ENCODE peak calls at places on chromosomes 13 and 19, in four cellular contexts. One of them, this sample, is unnamed.

GRCh38 chr19:42069619-42070293 is at the start of gene GRIK5:
- DNase-seq in K562: no peak
- DNase-seq in SK-N-SH: peak; percentile 77
- DNase-seq in GM12878: no peak
- DNase-seq in this sample: peak; percentile 67

GRCh38 chr13:101985321-101985720 is 416.5 kb downstream of the FGF14 start:
- DNase-seq in K562: no peak
- DNase-seq in SK-N-SH: no peak
- DNase-seq in GM12878: no peak
- DNase-seq in this sample: no peak

GRCh38 chr19:41350735-41351338 is 2.9 kb downstream of the TGFB1 start:
- DNase-seq in K562: peak; percentile 85
- DNase-seq in SK-N-SH: peak; percentile 16
- DNase-seq in GM12878: no peak
- DNase-seq in this sample: no peak

GRCh38 chr13:71718931-71719330 is 148.1 kb downstream of the DACH1 start:
- DNase-seq in K562: no peak
- DNase-seq in SK-N-SH: no peak
- DNase-seq in GM12878: no peak
- DNase-seq in this sample: no peak

GRCh38 chr13:51620165-51620983 is 36.1 kb downstream of the WDFY2 start:
- DNase-seq in K562: no peak
- DNase-seq in SK-N-SH: no peak
- DNase-seq in GM12878: no peak
- DNase-seq in this sample: no peak

GRCh38 chr19:38383184-38383583 is 4.7 kb downstream of the GGN start:
- DNase-seq in K562: no peak
- DNase-seq in SK-N-SH: no peak
- DNase-seq in GM12878: no peak
- DNase-seq in this sample: no peak

GRCh38 chr13:51444922-51445321 is 7.9 kb downstream of the INTS6 start:
- DNase-seq in K562: peak; percentile 4
- DNase-seq in SK-N-SH: peak; percentile 29
- DNase-seq in GM12878: no peak
- DNase-seq in this sample: no peak

GRCh38 chr13:83691966-83692365 is 190.3 kb downstream of the SLITRK1 start:
- DNase-seq in K562: no peak
- DNase-seq in SK-N-SH: no peak
- DNase-seq in GM12878: no peak
- DNase-seq in this sample: no peak

GRCh38 chr19:38647966-38648788 is 728 bp downstream of the ACTN4 start:
- DNase-seq in K562: no peak
- DNase-seq in SK-N-SH: peak; percentile 49
- DNase-seq in GM12878: no peak
- DNase-seq in this sample: no peak

GRCh38 chr19:45395524-45396388 is 9.1 kb downstream of the PPP1R13L start:
- DNase-seq in K562: no peak
- DNase-seq in SK-N-SH: no peak
- DNase-seq in GM12878: no peak
- DNase-seq in this sample: no peak

GRCh38 chr13:45068036-45069001 is 52.0 kb upstream of the GTF2F2 start:
- DNase-seq in K562: no peak
- DNase-seq in SK-N-SH: no peak
- DNase-seq in GM12878: no peak
- DNase-seq in this sample: no peak
- TF ChIP-seq NRF1 in K562: no peak
- TF ChIP-seq NRF1 in SK-N-SH: no peak
- TF ChIP-seq NRF1 in GM12878: no peak
- TF ChIP-seq NRF1 in this sample: no peak

DNA sequence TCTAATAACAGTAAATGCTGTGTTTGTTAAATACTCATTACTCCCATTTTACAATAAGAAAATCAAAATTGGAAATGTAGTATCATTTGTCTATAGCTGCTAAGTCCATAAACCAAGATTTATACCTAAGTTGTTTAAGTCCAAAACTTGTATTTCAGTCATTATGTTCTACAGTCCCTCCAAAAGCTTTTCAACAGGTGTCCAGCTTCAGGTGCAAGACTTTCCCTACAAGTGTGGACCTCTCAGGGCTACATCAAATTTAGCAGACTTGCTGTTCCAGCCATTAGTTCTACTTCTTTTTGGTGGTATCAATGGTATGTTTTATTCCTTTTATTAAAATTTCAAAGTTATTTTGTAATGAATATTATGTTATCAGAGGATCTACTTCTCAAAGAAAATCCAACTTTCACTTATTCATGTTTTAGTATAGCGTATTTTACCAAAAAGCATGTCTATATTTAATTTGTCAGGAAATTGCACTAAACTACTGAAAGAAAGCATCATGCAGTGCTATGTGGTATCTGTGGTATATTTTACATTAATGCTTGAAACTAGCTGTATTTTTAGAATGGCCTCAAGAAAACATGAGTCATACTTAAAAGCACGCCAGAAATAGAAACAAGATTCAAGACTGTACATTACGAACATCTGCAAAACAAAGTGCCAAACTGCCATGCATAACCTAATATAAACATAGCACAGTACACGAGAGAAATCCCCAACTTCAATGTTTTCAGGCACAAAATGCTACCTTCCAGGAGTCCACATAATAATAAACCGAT is 44.5 kb downstream of the VWA8 start:
- DNase-seq in K562: peak; percentile 18
- DNase-seq in SK-N-SH: no peak
- DNase-seq in GM12878: peak; percentile 89
- DNase-seq in this sample: no peak
- TF ChIP-seq JUND in K562: peak; percentile 89
- TF ChIP-seq JUND in SK-N-SH: peak; percentile 89
- TF ChIP-seq JUND in GM12878: peak; percentile 90
- TF ChIP-seq JUND in this sample: no peak

DNA sequence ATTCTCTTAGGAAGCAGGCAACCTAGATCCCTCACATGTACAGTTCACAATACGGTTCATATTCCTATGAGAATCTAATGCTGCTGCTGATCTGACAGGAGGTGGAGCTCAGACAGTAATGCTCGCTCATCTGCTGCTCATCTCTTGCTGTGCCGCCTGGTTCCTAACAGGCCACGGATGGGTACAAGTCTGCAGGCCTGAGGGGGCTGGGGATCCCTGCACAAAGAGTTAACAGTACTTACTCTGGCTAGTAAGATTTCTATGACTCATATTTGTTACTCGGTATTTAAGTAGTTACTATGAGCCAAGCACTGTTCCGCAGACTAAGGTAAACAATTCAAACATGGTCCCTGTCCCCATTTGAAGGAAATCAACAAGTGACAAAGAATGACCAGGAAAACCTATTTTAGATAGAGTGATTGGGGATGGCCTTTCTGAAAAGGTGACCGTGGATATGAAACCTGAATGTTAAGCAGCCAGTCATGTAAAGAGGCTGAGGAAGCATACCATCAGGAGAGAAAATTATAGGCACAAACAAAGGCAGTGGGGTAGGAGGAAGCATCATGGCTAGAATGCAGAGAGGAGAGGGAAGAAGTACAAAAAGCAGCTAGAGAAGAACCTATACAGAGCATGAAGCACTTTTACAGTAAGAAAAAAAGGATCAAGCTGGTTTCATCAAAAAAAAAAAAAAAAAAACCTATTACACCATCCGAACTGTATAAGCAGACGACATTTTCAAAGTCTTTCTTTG is 20.6 kb upstream of the WBP4 start:
- DNase-seq in K562: no peak
- DNase-seq in SK-N-SH: no peak
- DNase-seq in GM12878: no peak
- DNase-seq in this sample: no peak
- H3K79me2 ChIP-seq in K562: peaks cover 32% of the 10 kb centered on the region
- H3K79me2 ChIP-seq in SK-N-SH: peaks cover 38% of the 10 kb centered on the region
- H3K79me2 ChIP-seq in GM12878: no peaks in the 10 kb centered on the region
- H3K79me2 ChIP-seq in this sample: no peaks in the 10 kb centered on the region

GRCh38 chr13:60623131-60623530 is 226.1 kb downstream of the TDRD3 start:
- DNase-seq in K562: no peak
- DNase-seq in SK-N-SH: no peak
- DNase-seq in GM12878: no peak
- DNase-seq in this sample: no peak

GRCh38 chr13:60629158-60629557 is 232.1 kb downstream of the TDRD3 start:
- DNase-seq in K562: no peak
- DNase-seq in SK-N-SH: no peak
- DNase-seq in GM12878: no peak
- DNase-seq in this sample: peak; percentile 15

GRCh38 chr13:60627071-60627686 is 230.2 kb downstream of the TDRD3 start:
- DNase-seq in K562: peak; percentile 32
- DNase-seq in SK-N-SH: peak; percentile 51
- DNase-seq in GM12878: no peak
- DNase-seq in this sample: peak; percentile 34
- TF ChIP-seq NRF1 in K562: no peak
- TF ChIP-seq NRF1 in SK-N-SH: no peak
- TF ChIP-seq NRF1 in GM12878: no peak
- TF ChIP-seq NRF1 in this sample: no peak

GRCh38 chr13:99063952-99064351 is 86.1 kb upstream of the DOCK9 start:
- DNase-seq in K562: no peak
- DNase-seq in SK-N-SH: no peak
- DNase-seq in GM12878: no peak
- DNase-seq in this sample: no peak

GRCh38 chr13:99063178-99063577 is 85.3 kb upstream of the DOCK9 start:
- DNase-seq in K562: no peak
- DNase-seq in SK-N-SH: no peak
- DNase-seq in GM12878: no peak
- DNase-seq in this sample: no peak

GRCh38 chr13:99061411-99061810 is 83.5 kb upstream of the DOCK9 start:
- DNase-seq in K562: no peak
- DNase-seq in SK-N-SH: no peak
- DNase-seq in GM12878: no peak
- DNase-seq in this sample: no peak

GRCh38 chr13:99064624-99065249 is 86.9 kb upstream of the DOCK9 start:
- DNase-seq in K562: no peak
- DNase-seq in SK-N-SH: no peak
- DNase-seq in GM12878: no peak
- DNase-seq in this sample: no peak

GRCh38 chr13:99062593-99062992 is 84.7 kb upstream of the DOCK9 start:
- DNase-seq in K562: no peak
- DNase-seq in SK-N-SH: no peak
- DNase-seq in GM12878: no peak
- DNase-seq in this sample: no peak
- TF ChIP-seq JUND in K562: no peak
- TF ChIP-seq JUND in SK-N-SH: no peak
- TF ChIP-seq JUND in GM12878: no peak
- TF ChIP-seq JUND in this sample: no peak

GRCh38 chr13:111242585-111242984 is 77.9 kb upstream of the TEX29 start:
- DNase-seq in K562: no peak
- DNase-seq in SK-N-SH: no peak
- DNase-seq in GM12878: no peak
- DNase-seq in this sample: no peak
- H3K79me2 ChIP-seq in K562: no peaks in the 10 kb centered on the region
- H3K79me2 ChIP-seq in SK-N-SH: peaks cover 13% of the 10 kb centered on the region
- H3K79me2 ChIP-seq in GM12878: no peaks in the 10 kb centered on the region
- H3K79me2 ChIP-seq in this sample: peaks cover 8% of the 10 kb centered on the region

DNA sequence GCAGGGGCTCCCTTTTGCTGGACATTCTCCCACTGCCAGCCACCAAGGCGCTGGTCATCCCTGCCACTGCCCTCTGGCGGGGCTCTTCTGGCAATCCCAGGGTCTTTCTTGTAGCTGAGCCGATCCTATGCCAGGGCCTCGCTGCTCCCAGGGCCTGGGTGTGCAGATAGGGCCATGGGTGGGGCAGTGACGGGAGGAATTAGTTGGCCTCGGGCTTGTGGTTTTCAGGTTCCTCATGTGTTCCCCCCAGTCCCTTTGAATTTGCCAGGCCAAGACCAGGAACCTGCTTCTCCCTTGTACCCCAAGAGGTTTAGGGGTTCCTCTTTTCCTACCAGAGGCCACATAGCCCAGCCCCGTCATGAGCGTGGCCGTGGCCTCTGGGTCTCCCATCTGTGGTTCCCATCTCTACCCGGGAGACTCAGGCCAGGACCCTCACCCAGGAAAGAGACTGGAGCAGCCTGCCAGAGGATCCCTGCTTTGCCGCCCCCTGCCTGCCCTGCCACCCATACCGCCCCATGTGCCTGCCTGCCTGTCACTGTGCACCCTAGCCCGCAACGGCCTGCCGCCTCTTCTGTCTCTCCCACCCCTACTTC is 26.2 kb downstream of the TMED1 start:
- DNase-seq in K562: peak; percentile 45
- DNase-seq in SK-N-SH: no peak
- DNase-seq in GM12878: no peak
- DNase-seq in this sample: no peak
- TF ChIP-seq NRF1 in K562: no peak
- TF ChIP-seq NRF1 in SK-N-SH: no peak
- TF ChIP-seq NRF1 in GM12878: no peak
- TF ChIP-seq NRF1 in this sample: no peak

DNA sequence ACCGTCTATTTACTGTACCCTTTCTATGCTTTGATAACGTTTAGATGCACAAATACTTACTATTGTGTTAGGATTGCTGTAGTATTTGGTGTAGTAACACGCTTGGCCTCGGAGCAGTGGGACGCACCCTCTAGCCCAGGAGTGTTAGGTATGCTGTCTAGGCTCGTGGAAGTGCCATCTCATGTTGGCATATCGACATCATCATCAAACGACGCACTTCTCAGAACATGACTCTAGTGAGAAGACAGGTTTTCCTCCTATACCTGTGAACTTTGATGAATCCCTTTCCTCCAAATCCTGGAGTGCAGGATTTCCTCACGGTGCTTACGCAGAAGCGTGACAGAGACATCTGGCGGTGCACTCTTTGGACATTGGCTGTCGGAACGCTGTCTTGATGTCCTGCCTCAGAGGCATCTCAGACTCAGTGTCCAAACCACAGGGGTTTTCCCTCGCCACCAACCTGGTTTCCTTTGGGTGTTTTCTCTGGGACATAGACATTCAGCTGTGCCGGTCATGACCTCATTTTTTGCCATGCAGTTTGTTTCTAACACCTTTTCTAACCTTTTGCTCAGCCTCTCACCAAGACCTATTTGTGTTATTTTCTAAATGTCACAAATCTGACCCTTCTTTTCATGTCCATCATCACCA is 6.3 kb downstream of the SNRNP70 start:
- DNase-seq in K562: no peak
- DNase-seq in SK-N-SH: no peak
- DNase-seq in GM12878: no peak
- DNase-seq in this sample: no peak
- TF ChIP-seq JUND in K562: no peak
- TF ChIP-seq JUND in SK-N-SH: no peak
- TF ChIP-seq JUND in GM12878: no peak
- TF ChIP-seq JUND in this sample: no peak

GRCh38 chr13:30169442-30169841 is 137.9 kb downstream of the KATNAL1 start:
- DNase-seq in K562: no peak
- DNase-seq in SK-N-SH: no peak
- DNase-seq in GM12878: no peak
- DNase-seq in this sample: no peak
- H3K79me2 ChIP-seq in K562: no peaks in the 10 kb centered on the region
- H3K79me2 ChIP-seq in SK-N-SH: no peaks in the 10 kb centered on the region
- H3K79me2 ChIP-seq in GM12878: no peaks in the 10 kb centered on the region
- H3K79me2 ChIP-seq in this sample: no peaks in the 10 kb centered on the region

GRCh38 chr13:99105160-99105559 is 95.5 kb upstream of the UBAC2 start:
- DNase-seq in K562: no peak
- DNase-seq in SK-N-SH: no peak
- DNase-seq in GM12878: no peak
- DNase-seq in this sample: no peak
- TF ChIP-seq NRF1 in K562: no peak
- TF ChIP-seq NRF1 in SK-N-SH: no peak
- TF ChIP-seq NRF1 in GM12878: no peak
- TF ChIP-seq NRF1 in this sample: no peak

This sample was measured in H1.